ENCODE peak calls at places on chromosomes 3 and 15, in six cellular contexts. O is mammary epithelial cell, D is PC-3, J is neural progenitor cell, H is K562, U is GM23248. T is an unnamed sample.

GRCh38 chr3:72630614-72631344 is 217.5 kb downstream of the SHQ1 start:
- DNase-seq in H (no peak), U (no peak), D (no peak), O (no peak), J (no peak), T (no peak)

GRCh38 chr3:43539321-43539720 is 82.5 kb downstream of the ANO10 start:
- DNase-seq in U (no peak), H (no peak), D (no peak), J (no peak), O (no peak), T (no peak)

GRCh38 chr15:36831125-36831914 is 251.9 kb downstream of the CDIN1 start:
- DNase-seq in H (no peak), U (peak), J (no peak), O (peak), D (peak), T (peak)

GRCh38 chr3:114824014-114824413 is 323.1 kb downstream of the ZBTB20 start:
- DNase-seq in U (no peak), H (no peak), O (no peak), J (no peak), D (no peak), T (no peak)

GRCh38 chr3:169104541-169104940 is 559.0 kb downstream of the MECOM start:
- DNase-seq in D (peak), O (peak), H (no peak), J (no peak), U (peak), T (no peak)

GRCh38 chr3:52346623-52347530 is 30.8 kb downstream of the DNAH1 start:
- DNase-seq in O (peak), J (no peak), H (no peak), D (peak), U (peak), T (no peak)

GRCh38 chr3:140715035-140715434 is 37.2 kb downstream of the TRIM42 start:
- DNase-seq in D (peak), J (no peak), O (no peak), U (no peak), H (no peak), T (no peak)

GRCh38 chr3:143016321-143016972 is 15.1 kb downstream of the U2SURP start:
- DNase-seq in H (no peak), U (peak), D (peak), O (no peak), J (no peak), T (no peak)

GRCh38 chr3:100637197-100637631 is 27.8 kb downstream of the ADGRG7 start:
- DNase-seq in O (peak), D (no peak), U (peak), H (no peak), J (no peak), T (no peak)

GRCh38 chr15:63392355-63393009 is 10.8 kb upstream of the CA12 start:
- DNase-seq in U (no peak), H (peak), O (no peak), J (no peak), D (no peak), T (no peak)

DNA sequence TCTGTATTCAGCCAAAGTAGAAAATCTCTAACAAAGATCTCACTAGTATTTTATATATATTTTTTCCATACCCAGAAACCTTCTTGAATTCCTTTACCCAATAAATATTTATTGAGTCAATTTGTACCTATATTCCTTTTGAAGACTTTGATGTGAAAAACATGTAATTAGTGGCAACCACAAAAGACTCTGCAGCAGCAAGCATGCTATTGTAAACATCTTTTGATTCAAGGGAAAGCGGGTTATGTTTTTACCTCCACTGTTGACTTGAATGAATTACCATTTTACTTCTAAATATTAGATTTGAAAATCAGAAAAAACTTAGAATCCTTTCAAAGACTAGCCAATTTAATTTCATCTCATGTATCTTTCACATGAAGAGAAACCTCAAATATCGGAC is 2.4 kb downstream of the GPR15 start:
- DNase-seq in J (no peak), D (no peak), O (no peak), H (no peak), U (no peak), T (no peak)
- H2AFZ ChIP-seq in J (no peak), D (no peak), O (no peak), H (no peak), U (no peak), T (no peak)

DNA sequence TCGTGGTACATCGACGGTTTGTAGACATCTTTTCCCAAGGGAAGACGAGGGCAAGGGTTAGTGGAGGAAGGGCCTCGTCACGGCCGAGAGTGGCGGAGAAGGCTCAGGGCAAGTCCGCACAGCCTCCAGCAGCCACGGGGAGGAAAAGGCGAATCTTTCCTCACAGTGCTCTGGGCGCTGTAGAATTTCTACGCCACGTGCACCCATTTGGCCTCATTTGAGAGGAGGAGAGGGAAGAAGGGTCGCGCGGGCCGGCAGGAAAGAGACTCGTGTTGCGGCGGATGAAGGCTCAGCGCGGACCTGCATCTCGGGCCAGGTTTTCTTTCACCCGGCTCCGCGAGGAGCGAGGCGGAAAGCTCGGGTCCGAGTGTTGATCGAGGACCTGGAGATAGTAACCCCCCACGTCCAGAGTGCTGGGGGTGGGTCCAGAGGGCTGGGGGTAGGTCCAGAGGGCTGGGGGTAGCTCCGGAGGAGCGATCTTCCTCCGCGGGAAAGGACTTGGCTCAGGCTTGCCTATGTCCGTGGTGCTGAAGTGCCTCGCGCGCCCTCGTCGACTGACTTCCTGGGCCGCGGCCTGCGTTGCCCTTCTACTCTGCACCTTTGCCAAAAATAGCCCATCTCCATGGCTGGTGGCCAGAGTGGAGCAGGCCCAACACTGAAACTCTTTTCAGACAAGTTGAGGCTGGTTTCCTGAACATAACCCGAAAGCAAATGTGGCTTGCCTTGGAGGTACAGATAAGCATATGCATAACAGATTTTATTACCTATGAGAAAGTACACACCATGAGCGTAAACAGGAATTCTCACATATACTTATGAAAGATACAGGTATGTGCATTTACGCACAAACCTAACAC is 1.1 kb downstream of the SLC35G2 start:
- DNase-seq in H (no peak), D (peak), U (peak), O (peak), J (peak), T (no peak)
- TF ChIP-seq EZH2 in H (no peak), D (no peak), U (no peak), O (no peak), J (peak), T (no peak)

GRCh38 chr3:48185129-48185528 is 3.1 kb downstream of the CDC25A start:
- DNase-seq in J (no peak), O (no peak), H (no peak), D (no peak), U (no peak), T (no peak)

GRCh38 chr3:48184299-48184698 is 3.9 kb downstream of the CDC25A start:
- DNase-seq in U (no peak), J (no peak), H (no peak), D (no peak), O (no peak), T (no peak)

GRCh38 chr3:48180021-48180420 is 8.2 kb downstream of the CDC25A start:
- DNase-seq in J (no peak), O (no peak), D (no peak), U (no peak), H (no peak), T (no peak)

GRCh38 chr3:48178072-48178471 is 10.1 kb downstream of the CDC25A start:
- DNase-seq in J (no peak), O (no peak), U (no peak), D (no peak), H (no peak), T (no peak)

GRCh38 chr3:48180530-48181253 is 7.5 kb downstream of the CDC25A start:
- DNase-seq in H (no peak), D (no peak), J (no peak), U (no peak), O (no peak), T (no peak)
- H3K4me2 ChIP-seq in H (no peak), D (no peak), J (no peak), U (no peak), O (no peak), T (peak)

GRCh38 chr3:130857336-130858026 is 36.4 kb upstream of the ATP2C1 start:
- DNase-seq in D (peak), U (no peak), J (no peak), O (peak), H (no peak), T (peak)
- H2AFZ ChIP-seq in D (no peak), U (no peak), J (no peak), O (peak), H (no peak), T (peak)

GRCh38 chr15:40252141-40252437 is 13.2 kb downstream of the PAK6 start:
- DNase-seq in J (no peak), O (no peak), D (no peak), U (no peak), H (no peak), T (no peak)

GRCh38 chr15:40251455-40252140 is 12.7 kb downstream of the PAK6 start:
- DNase-seq in D (no peak), O (no peak), H (no peak), U (no peak), J (no peak), T (no peak)

GRCh38 chr15:40253179-40253790 is 14.4 kb downstream of the PAK6 start:
- DNase-seq in D (peak), U (no peak), H (no peak), J (no peak), O (no peak), T (no peak)

GRCh38 chr15:40250771-40251454 is 12.1 kb downstream of the PAK6 start:
- DNase-seq in J (no peak), D (no peak), O (no peak), H (no peak), U (no peak), T (no peak)

GRCh38 chr15:40252438-40253178 is 13.7 kb downstream of the PAK6 start:
- DNase-seq in U (peak), D (peak), H (no peak), O (no peak), J (peak), T (no peak)
- TF ChIP-seq EZH2 in U (peak), D (no peak), H (no peak), O (no peak), J (peak), T (peak)

T was measured in GM12878.